ENCODE peak calls at places on chromosomes 11 and 22, in four cellular contexts. W, A, H and E are unnamed samples.

GRCh38 chr22:50544078-50544745 is 1.5 kb upstream of the KLHDC7B start:
- DNase-seq in A (no peak), W (peak; percentile 49), H (no peak), E (peak; percentile 53)

GRCh38 chr22:50630376-50630775 is 2.4 kb upstream of the ARSA start:
- DNase-seq in A (no peak), H (no peak), W (no peak), E (no peak)

GRCh38 chr11:39374963-39375698 is 2084.3 kb downstream of the LRRC4C start:
- DNase-seq in W (peak; percentile 2), A (no peak), H (peak; percentile 31), E (peak; percentile 2)

GRCh38 chr11:83990160-83990733 is 704.1 kb upstream of the CCDC90B start:
- DNase-seq in H (no peak), A (no peak), W (no peak), E (no peak)

GRCh38 chr22:28629420-28630184 is 50.0 kb downstream of the TTC28 start:
- DNase-seq in A (no peak), W (peak; percentile 24), H (peak; percentile 28), E (no peak)

GRCh38 chr11:75740681-75741080 is 23.0 kb downstream of the MOGAT2 start:
- DNase-seq in A (no peak), H (no peak), W (no peak), E (no peak)

GRCh38 chr11:86978756-86979608 is 23.8 kb upstream of the FZD4 start:
- DNase-seq in H (peak; percentile 66), A (no peak), W (peak; percentile 65), E (peak; percentile 82)

GRCh38 chr11:105106140-105106539 is 33.4 kb downstream of the CARD18 start:
- DNase-seq in W (no peak), H (no peak), A (no peak), E (peak; percentile 9)

GRCh38 chr11:66950113-66950535 is 8.1 kb downstream of the PC start:
- DNase-seq in A (no peak), W (peak; percentile 94), H (peak; percentile 86), E (peak; percentile 80)

GRCh38 chr22:41175546-41175945 is 29.6 kb upstream of the L3MBTL2 start:
- DNase-seq in A (no peak), H (no peak), W (no peak), E (peak; percentile 26)

GRCh38 chr22:23023294-23023693 is 47.0 kb upstream of the GNAZ start:
- DNase-seq in H (no peak), A (no peak), W (no peak), E (no peak)

GRCh38 chr11:32141886-32142546 is 51.1 kb downstream of the RCN1 start:
- DNase-seq in W (no peak), H (no peak), A (no peak), E (no peak)

GRCh38 chr11:35274909-35275807 is 136.2 kb downstream of the CD44 start:
- DNase-seq in W (no peak), H (no peak), A (no peak), E (no peak)

GRCh38 chr22:29308791-29309262 is 2.4 kb downstream of the GAS2L1 start:
- DNase-seq in H (no peak), W (peak; percentile 65), A (no peak), E (peak; percentile 49)

GRCh38 chr11:34649597-34649996 is 28.7 kb downstream of the EHF start:
- DNase-seq in W (no peak), A (no peak), H (no peak), E (no peak)

GRCh38 chr11:78202733-78203167 is 14.0 kb downstream of the USP35 start:
- DNase-seq in W (no peak), H (no peak), A (no peak), E (no peak)

GRCh38 chr11:111531687-111532364 is 8.7 kb upstream of the LAYN start:
- DNase-seq in H (no peak), W (peak; percentile 95), A (peak; percentile 8), E (no peak)

GRCh38 chr11:7060828-7061227 is 28.0 kb upstream of the RBMXL2 start:
- DNase-seq in H (no peak), W (peak; percentile 58), A (no peak), E (peak; percentile 68)

GRCh38 chr11:132072044-132072879 is 701.8 kb downstream of the NTM start:
- DNase-seq in H (no peak), W (peak; percentile 99), A (no peak), E (peak; percentile 96)

GRCh38 chr11:15967166-15967565 is 389.2 kb downstream of the SOX6 start:
- DNase-seq in A (no peak), W (no peak), H (peak; percentile 47), E (peak; percentile 15)

GRCh38 chr11:66478823-66479740 is 1.2 kb upstream of the DPP3 start:
- DNase-seq in W (peak; percentile 20), H (peak; percentile 53), A (no peak), E (peak; percentile 37)

GRCh38 chr22:26196657-26197056 is 27.4 kb downstream of the SEZ6L start:
- DNase-seq in A (no peak), W (no peak), H (no peak), E (no peak)

GRCh38 chr11:128610765-128611617 is 23.6 kb upstream of the ETS1 start:
- DNase-seq in A (peak; percentile 93), W (no peak), H (no peak), E (peak; percentile 79)

GRCh38 chr11:27423125-27423524 is 49.5 kb downstream of the LGR4 start:
- DNase-seq in A (no peak), H (no peak), W (peak; percentile 80), E (no peak)

GRCh38 chr11:119378851-119379465 is 2.5 kb downstream of the USP2 start:
- DNase-seq in A (no peak), W (no peak), H (peak; percentile 85), E (no peak)

GRCh38 chr11:86740628-86741488 is 59.5 kb upstream of the PRSS23 start:
- DNase-seq in A (no peak), W (peak; percentile 98), H (peak; percentile 76), E (peak; percentile 94)

GRCh38 chr11:27610287-27610686 is 90.0 kb downstream of the BDNF start:
- DNase-seq in W (no peak), H (no peak), A (no peak), E (no peak)

GRCh38 chr11:59175104-59175503 is 3.2 kb downstream of the DTX4 start:
- DNase-seq in W (no peak), A (no peak), H (no peak), E (no peak)

GRCh38 chr11:27201454-27202302 is 161.1 kb downstream of the BBOX1 start:
- DNase-seq in H (peak; percentile 87), W (peak; percentile 48), A (no peak), E (no peak)

GRCh38 chr22:20031732-20032406 is 11.0 kb downstream of the TANGO2 start:
- DNase-seq in W (no peak), A (no peak), H (no peak), E (no peak)

DNA sequence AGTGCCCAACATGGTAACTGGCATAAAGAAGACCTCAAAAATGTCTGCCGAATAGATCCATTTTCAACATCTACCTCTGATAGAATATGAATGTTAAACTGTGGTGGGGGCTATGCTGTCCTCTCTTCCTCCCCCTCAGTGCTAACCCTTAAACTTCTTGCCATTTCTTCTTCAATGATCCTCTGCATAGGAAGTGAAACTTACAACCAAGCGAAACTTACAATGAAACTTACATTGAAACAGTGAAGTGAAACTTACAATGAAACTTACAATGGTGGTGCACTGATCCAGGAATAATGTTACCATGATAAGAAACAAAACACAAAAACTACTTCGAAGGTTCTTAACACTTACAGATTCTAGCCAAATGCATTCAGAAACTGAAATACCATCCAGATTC is 4.7 kb downstream of the RTCB start:
- DNase-seq in W (no peak), A (peak; percentile 53), H (no peak), E (no peak)
- TF ChIP-seq FOS in W (no peak), A (no peak), H (no peak), E (no peak)

GRCh38 chr11:114076974-114077373 is 17.5 kb downstream of the ZBTB16 start:
- DNase-seq in W (no peak), A (no peak), H (no peak), E (no peak)
- H3K4me2 ChIP-seq in W (no peak overlapping the region), A (no peak overlapping the region), H (no peak overlapping the region), E (no peak overlapping the region)

GRCh38 chr11:65419773-65420481 is 2.7 kb upstream of the NEAT1 start:
- DNase-seq in W (peak; percentile 89), H (peak; percentile 90), A (no peak), E (peak; percentile 92)

GRCh38 chr11:65420506-65421203 is 1.9 kb upstream of the NEAT1 start:
- DNase-seq in W (no peak), H (no peak), A (no peak), E (no peak)

GRCh38 chr11:65418681-65419459 is 3.7 kb upstream of the NEAT1 start:
- DNase-seq in H (peak; percentile 99), W (peak; percentile 91), A (peak; percentile 91), E (peak; percentile 97)

GRCh38 chr11:65418431-65418680 is 4.2 kb upstream of the NEAT1 start:
- DNase-seq in A (no peak), W (no peak), H (no peak), E (no peak)

GRCh38 chr11:65419460-65419772 is 3.2 kb upstream of the NEAT1 start:
- DNase-seq in H (no peak), A (no peak), W (no peak), E (no peak)
- TF ChIP-seq FOS in H (no peak), A (no peak), W (no peak), E (no peak)

GRCh38 chr11:102194257-102194656 is 84.0 kb downstream of the YAP1 start:
- DNase-seq in W (no peak), A (no peak), H (no peak), E (no peak)
- H3K4me2 ChIP-seq in W (no peak overlapping the region), A (no peak overlapping the region), H (no peak overlapping the region), E (no peak overlapping the region)

GRCh38 chr22:42309865-42310264 is 39.4 kb upstream of the TCF20 start:
- DNase-seq in A (no peak), H (no peak), W (no peak), E (no peak)
- TF ChIP-seq FOS in A (no peak), H (no peak), W (no peak), E (no peak)

GRCh38 chr11:108669711-108670110 is 4.8 kb downstream of the DDX10 start:
- DNase-seq in W (no peak), A (no peak), H (no peak), E (no peak)

GRCh38 chr11:108670381-108670930 is 5.6 kb downstream of the DDX10 start:
- DNase-seq in W (no peak), A (no peak), H (no peak), E (no peak)

GRCh38 chr11:108669261-108669660 is 4.4 kb downstream of the DDX10 start:
- DNase-seq in H (no peak), A (no peak), W (no peak), E (no peak)

GRCh38 chr11:108666373-108666772 is 1.5 kb downstream of the DDX10 start:
- DNase-seq in H (peak; percentile 50), W (no peak), A (no peak), E (no peak)

GRCh38 chr11:108672113-108672512 is 7.2 kb downstream of the DDX10 start:
- DNase-seq in H (peak; percentile 19), A (no peak), W (peak; percentile 61), E (peak; percentile 27)
- H3K4me2 ChIP-seq in H (peak overlapping the region; percentile 21), A (no peak overlapping the region), W (peak overlapping the region; percentile 3), E (no peak overlapping the region)